ENCODE peak calls at places on chromosome 4, in six cellular contexts. Q is tibial artery, Y is thoracic aorta, O is testis, R is lower lobe of right lung, F is AG04450. P is an unnamed sample.

GRCh38 chr4:157151711-157152110 is 68.8 kb upstream of the GRIA2 start:
- DNase-seq in Q (no peak), R (no peak), O (no peak), F (no peak), Y (no peak), P (no peak)

GRCh38 chr4:7645956-7646355 is 211.2 kb upstream of the PSAPL1 start:
- DNase-seq in R (peak), F (no peak), O (no peak), Y (no peak), Q (no peak), P (no peak)

GRCh38 chr4:74044676-74045075 is 6.2 kb upstream of the CXCL3 start:
- DNase-seq in Y (no peak), Q (no peak), F (no peak), O (no peak), R (no peak), P (no peak)

GRCh38 chr4:73653695-73654106 is 33.5 kb upstream of the RASSF6 start:
- DNase-seq in O (peak), R (peak), Q (no peak), F (peak), Y (no peak), P (no peak)

GRCh38 chr4:41611881-41612871 is 74.2 kb downstream of the LIMCH1 start:
- DNase-seq in R (no peak), F (no peak), Q (no peak), O (peak), Y (no peak), P (no peak)

GRCh38 chr4:157043131-157043530 is 32.8 kb upstream of the GLRB start:
- DNase-seq in Y (no peak), O (no peak), Q (no peak), R (no peak), F (peak), P (no peak)

GRCh38 chr4:82851902-82852750 is 38.8 kb downstream of the SEC31A start:
- DNase-seq in Q (no peak), O (no peak), R (no peak), Y (no peak), F (no peak), P (no peak)

GRCh38 chr4:87527446-87528240 is 1.5 kb downstream of the SPARCL1 start:
- DNase-seq in Y (no peak), R (no peak), F (no peak), Q (no peak), O (peak), P (no peak)

GRCh38 chr4:66000500-66001117 is 330.3 kb upstream of the EPHA5 start:
- DNase-seq in Q (no peak), O (no peak), Y (no peak), R (no peak), F (no peak), P (no peak)

GRCh38 chr4:128288689-128289106 is 1.1 kb upstream of the PGRMC2 start:
- DNase-seq in Q (no peak), O (no peak), Y (no peak), F (no peak), R (no peak), P (no peak)

GRCh38 chr4:184824776-184825393 is 883 bp downstream of the ACSL1 start:
- DNase-seq in Y (no peak), Q (no peak), R (no peak), F (no peak), O (no peak), P (peak)

GRCh38 chr4:92255920-92256244 is 47.9 kb upstream of the GRID2 start:
- DNase-seq in Q (no peak), O (no peak), F (no peak), R (no peak), Y (no peak), P (no peak)

GRCh38 chr4:182018691-182019090 is 224.5 kb upstream of the TENM3 start:
- DNase-seq in Q (no peak), F (no peak), Y (no peak), R (no peak), O (no peak), P (no peak)

GRCh38 chr4:149706942-149707341 is 108.7 kb downstream of the IQCM start:
- DNase-seq in R (no peak), Q (no peak), Y (no peak), O (no peak), F (peak), P (no peak)

GRCh38 chr4:137278431-137278830 is 253.9 kb downstream of the PCDH18 start:
- DNase-seq in R (no peak), O (no peak), Y (no peak), Q (no peak), F (no peak), P (no peak)

GRCh38 chr4:42655248-42655647 is 1.7 kb downstream of the ATP8A1 start:
- DNase-seq in O (no peak), Q (no peak), F (no peak), Y (no peak), R (no peak), P (no peak)

GRCh38 chr4:140769209-140769608 is 13.0 kb upstream of the TBC1D9 start:
- DNase-seq in O (no peak), F (no peak), R (no peak), Y (no peak), Q (no peak), P (no peak)

GRCh38 chr4:96519291-96519690 is 679.4 kb downstream of the PDHA2 start:
- DNase-seq in O (no peak), F (no peak), Q (no peak), R (no peak), Y (no peak), P (no peak)

GRCh38 chr4:22957774-22958173 is 265.0 kb downstream of the GBA3 start:
- DNase-seq in F (no peak), Q (no peak), O (no peak), Y (no peak), R (no peak), P (no peak)

GRCh38 chr4:108159845-108160244 is 8.9 kb downstream of the LEF1 start:
- DNase-seq in O (no peak), R (no peak), Q (no peak), F (no peak), Y (no peak), P (no peak)
- H3K4me3 ChIP-seq in O (no peak), R (no peak), Q (no peak), F (no peak), Y (no peak), P (no peak)

GRCh38 chr4:32909722-32910121 is 2189.6 kb downstream of the PCDH7 start:
- DNase-seq in F (no peak), Q (no peak), Y (no peak), R (no peak), O (no peak), P (no peak)
- TF ChIP-seq CTCF in F (no peak), Q (no peak), Y (no peak), R (no peak), O (no peak), P (no peak)

DNA sequence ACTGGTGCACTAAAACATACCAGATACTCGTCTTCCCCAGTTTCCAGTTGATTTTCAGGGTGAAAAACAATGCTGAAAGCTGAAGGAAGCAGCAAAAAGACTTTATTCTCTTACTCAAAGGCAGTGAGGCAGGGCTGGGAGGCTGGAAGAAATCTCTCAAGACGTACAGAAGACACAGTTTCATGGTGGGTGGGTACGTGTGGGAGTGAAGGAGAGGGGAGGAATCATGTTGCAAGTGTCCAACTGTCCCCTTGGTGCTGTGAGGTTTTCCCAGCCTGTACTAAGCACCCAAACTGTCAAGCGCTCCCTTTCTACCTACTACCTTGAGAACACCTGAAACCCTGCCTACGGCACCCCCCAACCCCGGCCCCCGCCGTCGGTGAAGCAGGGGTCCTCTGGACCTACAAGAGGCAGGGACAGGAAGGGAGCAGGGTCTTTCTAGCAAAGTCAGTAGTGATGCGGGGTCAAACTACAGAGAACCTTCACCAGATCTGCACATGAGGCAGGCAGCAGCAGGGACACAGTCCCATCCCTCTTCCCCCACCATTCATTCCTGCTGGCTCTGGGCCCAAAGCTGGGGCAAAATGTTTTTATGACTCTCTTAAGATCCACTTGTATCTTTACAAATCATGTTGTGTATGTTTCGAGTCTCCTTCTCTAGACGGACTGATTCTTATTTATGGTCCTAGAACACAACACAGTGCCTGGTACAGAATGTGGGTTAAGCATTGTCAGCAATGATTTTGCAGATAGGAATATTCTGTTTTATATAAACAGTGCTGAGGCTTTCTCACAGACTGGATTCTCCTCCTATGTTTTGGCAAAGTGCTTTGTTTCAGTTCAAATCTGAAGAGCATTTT is 2.4 kb upstream of the SETD7 start:
- DNase-seq in F (no peak), Y (no peak), Q (no peak), O (no peak), R (no peak), P (no peak)
- H3K4me3 ChIP-seq in F (no peak), Y (no peak), Q (no peak), O (no peak), R (no peak), P (no peak)

DNA sequence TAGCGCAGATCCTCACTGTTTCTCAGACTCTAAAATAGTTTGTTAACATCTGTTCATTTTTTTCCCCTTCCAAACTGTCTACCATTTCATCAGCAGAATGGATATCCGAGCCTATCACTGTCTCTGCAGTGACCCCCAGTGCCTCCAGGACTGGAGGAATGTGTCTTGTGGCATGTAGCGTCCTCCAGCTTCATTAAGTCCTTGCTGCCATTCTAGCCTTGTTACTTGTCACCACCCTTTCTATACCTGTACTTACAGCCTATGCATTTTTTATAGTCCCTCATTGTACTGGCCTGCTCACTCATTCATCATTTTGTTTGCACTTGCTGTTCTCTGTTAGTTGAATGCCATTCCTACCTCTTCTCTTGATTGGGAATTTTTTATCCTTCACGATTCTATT is 179.1 kb downstream of the BMPR1B start:
- DNase-seq in R (no peak), Y (no peak), Q (no peak), O (no peak), F (no peak), P (no peak)
- TF ChIP-seq CTCF in R (no peak), Y (no peak), Q (no peak), O (no peak), F (no peak), P (no peak)

GRCh38 chr4:1767770-1768366 is 25.2 kb upstream of the FGFR3 start:
- DNase-seq in F (no peak), Q (no peak), Y (no peak), R (peak), O (peak), P (no peak)
- H3K4me3 ChIP-seq in F (peak), Q (peak), Y (no peak), R (peak), O (peak), P (no peak)

DNA sequence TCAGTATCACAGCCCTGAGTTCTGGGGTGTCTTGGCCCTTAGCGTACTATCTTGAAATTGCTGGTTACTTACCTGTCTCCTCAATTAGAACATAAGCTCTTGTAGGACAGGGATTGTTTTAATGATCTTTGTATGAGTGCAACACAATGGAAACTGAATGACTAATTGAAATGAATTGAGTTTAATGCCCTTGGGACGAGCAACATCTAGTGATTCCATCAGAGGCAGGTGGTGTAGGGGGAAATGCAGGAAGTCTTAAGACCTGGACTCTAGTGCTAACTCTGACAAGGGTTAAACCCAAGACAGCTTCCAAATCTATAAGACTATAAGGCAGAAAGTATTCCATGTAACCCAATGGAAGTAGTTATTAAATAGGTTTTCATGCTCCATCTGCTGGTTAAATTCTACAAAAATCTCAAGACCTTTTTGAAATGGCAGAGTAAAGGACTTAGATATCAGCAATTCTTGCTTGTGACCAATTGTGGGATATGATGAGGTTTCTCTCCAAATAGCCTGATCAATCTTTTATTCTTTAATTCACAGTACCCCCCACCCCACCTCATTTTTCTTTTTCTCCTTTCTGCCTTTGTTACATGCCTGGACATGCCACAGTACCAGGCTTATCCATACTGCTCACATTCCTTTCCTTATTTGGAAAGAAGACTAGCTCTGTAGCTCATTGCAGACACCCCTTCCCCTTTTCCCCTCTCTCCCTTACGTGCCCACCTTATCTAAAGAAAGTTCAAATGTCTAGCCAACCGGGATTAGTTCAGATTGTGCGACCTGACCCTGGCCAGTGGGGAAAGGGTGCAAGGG is 340.8 kb downstream of the PAPSS1 start:
- DNase-seq in R (no peak), O (no peak), Q (no peak), Y (no peak), F (no peak), P (no peak)
- TF ChIP-seq CTCF in R (no peak), O (no peak), Q (no peak), Y (no peak), F (peak), P (no peak)

DNA sequence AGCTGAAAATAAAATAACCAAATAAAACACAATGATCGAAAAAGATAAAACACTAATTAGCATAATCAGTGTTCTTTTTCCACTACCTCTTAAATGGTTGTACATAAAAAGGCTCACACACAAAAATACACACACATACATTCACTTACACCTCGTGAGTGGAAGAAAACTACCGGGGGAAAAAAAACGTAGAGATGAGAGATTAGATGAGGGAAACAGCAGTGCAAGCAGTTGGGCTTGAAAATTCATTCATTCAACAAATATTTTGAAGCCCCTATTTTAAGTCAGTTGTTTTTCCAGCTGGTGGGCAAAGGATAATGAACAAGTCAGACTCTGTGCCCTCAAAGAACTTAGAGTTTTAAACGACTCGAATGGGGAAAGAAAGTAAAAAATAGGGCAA is 1.0 kb downstream of the TBCK start:
- DNase-seq in O (no peak), Y (no peak), Q (no peak), R (no peak), F (no peak), P (no peak)
- H3K4me3 ChIP-seq in O (peak), Y (peak), Q (peak), R (peak), F (peak), P (no peak)

GRCh38 chr4:151665022-151665421 is 95.8 kb downstream of the GATB start:
- DNase-seq in F (no peak), Y (no peak), O (no peak), R (no peak), Q (no peak), P (peak)

GRCh38 chr4:151665442-151666127 is 95.2 kb downstream of the GATB start:
- DNase-seq in Y (no peak), O (no peak), F (no peak), R (no peak), Q (no peak), P (no peak)

GRCh38 chr4:151667025-151667424 is 93.8 kb downstream of the GATB start:
- DNase-seq in O (no peak), R (no peak), F (no peak), Y (no peak), Q (no peak), P (no peak)

GRCh38 chr4:151667666-151668065 is 93.1 kb downstream of the GATB start:
- DNase-seq in R (no peak), F (no peak), Q (no peak), Y (no peak), O (no peak), P (no peak)

GRCh38 chr4:151666501-151666900 is 94.3 kb downstream of the GATB start:
- DNase-seq in O (no peak), R (no peak), F (no peak), Y (no peak), Q (no peak), P (no peak)
- TF ChIP-seq CTCF in O (no peak), R (no peak), F (no peak), Y (no peak), Q (no peak), P (no peak)

GRCh38 chr4:154489558-154490260 is 1.9 kb downstream of the DCHS2 start:
- DNase-seq in F (no peak), O (no peak), Q (no peak), R (no peak), Y (no peak), P (no peak)
- H3K4me3 ChIP-seq in F (no peak), O (peak), Q (no peak), R (no peak), Y (peak), P (no peak)

GRCh38 chr4:46425775-46426400 is 36.0 kb upstream of the GABRA2 start:
- DNase-seq in O (no peak), R (no peak), F (no peak), Q (no peak), Y (no peak), P (no peak)
- TF ChIP-seq CTCF in O (no peak), R (no peak), F (no peak), Q (no peak), Y (no peak), P (no peak)